ENCODE peak calls at places on chromosomes 3 and 15, in six cellular contexts. One of them, this sample, is unnamed.

GRCh38 chr3:123194552-123194951 is 7.2 kb upstream of the SEC22A start:
- DNase-seq in H54: no peak
- DNase-seq in activated gamma-delta T cell treated with anti-CD3 and anti-CD28 coated beads, Interleukin-2, amount 50 U/mL, for 16 hours: no peak
- DNase-seq in endothelial cell: peak; percentile 56
- DNase-seq in activated T-cell treated with anti-CD3 and anti-CD28 coated beads, Interleukin-2, amount 50 U/mL, for 72 hours: no peak
- DNase-seq in stimulated activated CD4-positive, alpha-beta T cell treated with anti-CD3 and anti-CD28 coated beads, TNF-alpha, amount 100 ng/mL, for 1 hour: no peak
- DNase-seq in this sample: no peak

GRCh38 chr3:32614956-32615355 is 44.3 kb upstream of the DYNC1LI1 start:
- DNase-seq in H54: peak; percentile 27
- DNase-seq in activated T-cell treated with anti-CD3 and anti-CD28 coated beads, Interleukin-2, amount 50 U/mL, for 72 hours: no peak
- DNase-seq in stimulated activated CD4-positive, alpha-beta T cell treated with anti-CD3 and anti-CD28 coated beads, TNF-alpha, amount 100 ng/mL, for 1 hour: no peak
- DNase-seq in endothelial cell: peak; percentile 49
- DNase-seq in activated gamma-delta T cell treated with anti-CD3 and anti-CD28 coated beads, Interleukin-2, amount 50 U/mL, for 16 hours: no peak
- DNase-seq in this sample: no peak

GRCh38 chr3:111538111-111538510 is 3.9 kb upstream of the CD96 start:
- DNase-seq in activated T-cell treated with anti-CD3 and anti-CD28 coated beads, Interleukin-2, amount 50 U/mL, for 72 hours: no peak
- DNase-seq in stimulated activated CD4-positive, alpha-beta T cell treated with anti-CD3 and anti-CD28 coated beads, TNF-alpha, amount 100 ng/mL, for 1 hour: no peak
- DNase-seq in H54: no peak
- DNase-seq in endothelial cell: no peak
- DNase-seq in activated gamma-delta T cell treated with anti-CD3 and anti-CD28 coated beads, Interleukin-2, amount 50 U/mL, for 16 hours: no peak
- DNase-seq in this sample: no peak

GRCh38 chr3:62445267-62445666 is 71.9 kb upstream of the FEZF2 start:
- DNase-seq in endothelial cell: no peak
- DNase-seq in H54: no peak
- DNase-seq in activated gamma-delta T cell treated with anti-CD3 and anti-CD28 coated beads, Interleukin-2, amount 50 U/mL, for 16 hours: no peak
- DNase-seq in activated T-cell treated with anti-CD3 and anti-CD28 coated beads, Interleukin-2, amount 50 U/mL, for 72 hours: no peak
- DNase-seq in stimulated activated CD4-positive, alpha-beta T cell treated with anti-CD3 and anti-CD28 coated beads, TNF-alpha, amount 100 ng/mL, for 1 hour: no peak
- DNase-seq in this sample: no peak

GRCh38 chr15:60091150-60091549 is 87.0 kb downstream of the FOXB1 start:
- DNase-seq in stimulated activated CD4-positive, alpha-beta T cell treated with anti-CD3 and anti-CD28 coated beads, TNF-alpha, amount 100 ng/mL, for 1 hour: no peak
- DNase-seq in endothelial cell: no peak
- DNase-seq in activated T-cell treated with anti-CD3 and anti-CD28 coated beads, Interleukin-2, amount 50 U/mL, for 72 hours: no peak
- DNase-seq in H54: peak; percentile 58
- DNase-seq in activated gamma-delta T cell treated with anti-CD3 and anti-CD28 coated beads, Interleukin-2, amount 50 U/mL, for 16 hours: no peak
- DNase-seq in this sample: no peak

GRCh38 chr15:78314181-78314581 is 14.8 kb upstream of the SKIC8 start:
- DNase-seq in stimulated activated CD4-positive, alpha-beta T cell treated with anti-CD3 and anti-CD28 coated beads, TNF-alpha, amount 100 ng/mL, for 1 hour: no peak
- DNase-seq in endothelial cell: no peak
- DNase-seq in H54: no peak
- DNase-seq in activated gamma-delta T cell treated with anti-CD3 and anti-CD28 coated beads, Interleukin-2, amount 50 U/mL, for 16 hours: no peak
- DNase-seq in activated T-cell treated with anti-CD3 and anti-CD28 coated beads, Interleukin-2, amount 50 U/mL, for 72 hours: no peak
- DNase-seq in this sample: no peak

GRCh38 chr15:79680721-79681120 is 216.1 kb downstream of the MTHFS start:
- DNase-seq in endothelial cell: no peak
- DNase-seq in stimulated activated CD4-positive, alpha-beta T cell treated with anti-CD3 and anti-CD28 coated beads, TNF-alpha, amount 100 ng/mL, for 1 hour: no peak
- DNase-seq in H54: peak; percentile 38
- DNase-seq in activated gamma-delta T cell treated with anti-CD3 and anti-CD28 coated beads, Interleukin-2, amount 50 U/mL, for 16 hours: no peak
- DNase-seq in activated T-cell treated with anti-CD3 and anti-CD28 coated beads, Interleukin-2, amount 50 U/mL, for 72 hours: no peak
- DNase-seq in this sample: no peak

GRCh38 chr15:64842099-64842940 is 605 bp downstream of the PLEKHO2 start:
- DNase-seq in H54: no peak
- DNase-seq in activated T-cell treated with anti-CD3 and anti-CD28 coated beads, Interleukin-2, amount 50 U/mL, for 72 hours: no peak
- DNase-seq in endothelial cell: peak; percentile 24
- DNase-seq in activated gamma-delta T cell treated with anti-CD3 and anti-CD28 coated beads, Interleukin-2, amount 50 U/mL, for 16 hours: no peak
- DNase-seq in stimulated activated CD4-positive, alpha-beta T cell treated with anti-CD3 and anti-CD28 coated beads, TNF-alpha, amount 100 ng/mL, for 1 hour: no peak
- DNase-seq in this sample: no peak

GRCh38 chr3:133863865-133864264 is 31.8 kb downstream of the RAB6B start:
- DNase-seq in endothelial cell: no peak
- DNase-seq in activated T-cell treated with anti-CD3 and anti-CD28 coated beads, Interleukin-2, amount 50 U/mL, for 72 hours: no peak
- DNase-seq in H54: no peak
- DNase-seq in activated gamma-delta T cell treated with anti-CD3 and anti-CD28 coated beads, Interleukin-2, amount 50 U/mL, for 16 hours: no peak
- DNase-seq in stimulated activated CD4-positive, alpha-beta T cell treated with anti-CD3 and anti-CD28 coated beads, TNF-alpha, amount 100 ng/mL, for 1 hour: no peak
- DNase-seq in this sample: no peak

GRCh38 chr15:31977812-31978662 is 52.3 kb upstream of the CHRNA7 start:
- DNase-seq in activated gamma-delta T cell treated with anti-CD3 and anti-CD28 coated beads, Interleukin-2, amount 50 U/mL, for 16 hours: peak; percentile 31
- DNase-seq in stimulated activated CD4-positive, alpha-beta T cell treated with anti-CD3 and anti-CD28 coated beads, TNF-alpha, amount 100 ng/mL, for 1 hour: peak; percentile 51
- DNase-seq in endothelial cell: peak; percentile 86
- DNase-seq in H54: peak; percentile 45
- DNase-seq in activated T-cell treated with anti-CD3 and anti-CD28 coated beads, Interleukin-2, amount 50 U/mL, for 72 hours: peak; percentile 70
- DNase-seq in this sample: peak; percentile 38